ENCODE peak calls at places on chromosome 9, in five cellular contexts. C, P, J, T and X are unnamed samples.

GRCh38 chr9:131650254-131650653 is 89.6 kb downstream of the RAPGEF1 start:
- DNase-seq in P (no peak), C (no peak), J (no peak), T (peak; percentile 99), X (peak; percentile 79)

GRCh38 chr9:120528327-120528726 is 51.6 kb downstream of the CDK5RAP2 start:
- DNase-seq in P (no peak), C (no peak), T (no peak), J (no peak), X (no peak)

GRCh38 chr9:18255158-18255629 is 218.8 kb upstream of the ADAMTSL1 start:
- DNase-seq in J (peak; percentile 85), T (peak; percentile 45), C (peak; percentile 72), P (peak; percentile 31), X (peak; percentile 81)

GRCh38 chr9:122389799-122390481 is 19.1 kb downstream of the PTGS1 start:
- DNase-seq in J (no peak), P (no peak), C (peak; percentile 49), T (no peak), X (no peak)

GRCh38 chr9:37903581-37903830 is 421 bp downstream of the SLC25A51 start:
- DNase-seq in J (peak; percentile 23), C (peak; percentile 50), P (no peak), T (no peak), X (peak; percentile 59)

GRCh38 chr9:105204416-105204815 is 40.0 kb upstream of the SLC44A1 start:
- DNase-seq in C (no peak), P (no peak), J (no peak), T (no peak), X (no peak)

GRCh38 chr9:126160067-126160853 is 166.4 kb upstream of the MVB12B start:
- DNase-seq in C (no peak), J (no peak), P (no peak), T (no peak), X (no peak)

GRCh38 chr9:93258818-93259489 is 75.0 kb downstream of the WNK2 start:
- DNase-seq in J (no peak), C (peak; percentile 22), T (no peak), P (no peak), X (no peak)

GRCh38 chr9:27400334-27400875 is 103.5 kb upstream of the EQTN start:
- DNase-seq in P (no peak), T (no peak), C (no peak), J (no peak), X (no peak)

GRCh38 chr9:106634183-106634582 is 228.8 kb upstream of the ZNF462 start:
- DNase-seq in C (no peak), T (no peak), J (no peak), P (no peak), X (no peak)

GRCh38 chr9:96360976-96361375 is 22.5 kb downstream of the SLC35D2 start:
- DNase-seq in P (no peak), C (no peak), T (peak; percentile 93), J (no peak), X (no peak)

GRCh38 chr9:109331353-109331752 is 10.5 kb upstream of the EPB41L4B start:
- DNase-seq in T (no peak), J (no peak), P (no peak), C (no peak), X (no peak)

GRCh38 chr9:34550016-34550680 is 27.4 kb upstream of the ENHO start:
- DNase-seq in C (no peak), J (no peak), P (no peak), T (no peak), X (no peak)

GRCh38 chr9:126550891-126551351 is 62.8 kb upstream of the LMX1B start:
- DNase-seq in C (no peak), T (no peak), J (no peak), P (no peak), X (no peak)

GRCh38 chr9:38083858-38084555 is 15.0 kb upstream of the SHB start:
- DNase-seq in C (no peak), J (no peak), T (no peak), P (no peak), X (peak; percentile 66)

GRCh38 chr9:35432076-35432475 is 57.8 kb upstream of the RUSC2 start:
- DNase-seq in C (no peak), J (no peak), T (no peak), P (no peak), X (no peak)

GRCh38 chr9:68793605-68794343 is 88.7 kb downstream of the PIP5K1B start:
- DNase-seq in T (no peak), C (no peak), J (no peak), P (no peak), X (no peak)

GRCh38 chr9:99114049-99114440 is 9.1 kb downstream of the TGFBR1 start:
- DNase-seq in C (no peak), T (no peak), J (no peak), P (no peak), X (no peak)

GRCh38 chr9:90058364-90058763 is 453.6 kb downstream of the GADD45G start:
- DNase-seq in P (no peak), J (no peak), C (no peak), T (no peak), X (peak; percentile 13)

GRCh38 chr9:86494644-86495081 is 140.5 kb upstream of the TUT7 start:
- DNase-seq in T (peak; percentile 33), C (no peak), P (no peak), J (no peak), X (peak; percentile 53)

GRCh38 chr9:112624711-112625707 is 92.9 kb downstream of the INIP start:
- DNase-seq in J (no peak), P (no peak), T (no peak), C (no peak), X (no peak)

GRCh38 chr9:134335095-134335489 is 8.8 kb downstream of the RXRA start:
- DNase-seq in T (peak; percentile 50), J (no peak), P (no peak), C (no peak), X (peak; percentile 50)

GRCh38 chr9:1997646-1998045 is 17.5 kb upstream of the SMARCA2 start:
- DNase-seq in P (no peak), J (no peak), C (no peak), T (no peak), X (no peak)

GRCh38 chr9:27542519-27542918 is 12.9 kb upstream of the MOB3B start:
- DNase-seq in J (no peak), P (no peak), C (no peak), T (no peak), X (no peak)

GRCh38 chr9:33416996-33417395 is 14.6 kb upstream of the AQP7 start:
- DNase-seq in C (no peak), J (no peak), P (no peak), T (no peak), X (no peak)

GRCh38 chr9:121972501-121972981 is 120.6 kb downstream of the TTLL11 start:
- DNase-seq in J (no peak), C (no peak), T (no peak), P (no peak), X (peak; percentile 35)

GRCh38 chr9:26856413-26857032 is 36.1 kb downstream of the CAAP1 start:
- DNase-seq in T (peak; percentile 37), C (peak; percentile 63), J (peak; percentile 37), P (no peak), X (peak; percentile 43)

GRCh38 chr9:86945868-86946711 is 1.2 kb downstream of the GAS1 start:
- DNase-seq in T (peak; percentile 61), C (peak; percentile 66), P (no peak), J (no peak), X (peak; percentile 64)

GRCh38 chr9:103991698-103992097 is 102.4 kb upstream of the SMC2 start:
- DNase-seq in T (no peak), P (no peak), J (no peak), C (no peak), X (no peak)

GRCh38 chr9:124125590-124126047 is 114.1 kb downstream of the LHX2 start:
- DNase-seq in P (no peak), T (no peak), J (peak; percentile 86), C (no peak), X (no peak)

GRCh38 chr9:116940614-116941215 is 253.6 kb downstream of the TRIM32 start:
- DNase-seq in J (no peak), P (no peak), C (no peak), T (peak; percentile 77), X (no peak)

GRCh38 chr9:95778957-95779356 is 96.5 kb upstream of the ERCC6L2 start:
- DNase-seq in P (no peak), J (no peak), C (no peak), T (no peak), X (peak; percentile 57)

GRCh38 chr9:1207681-1208080 is 157.5 kb downstream of the DMRT2 start:
- DNase-seq in P (no peak), C (no peak), J (no peak), T (no peak), X (no peak)

GRCh38 chr9:121274851-121275250 is 6.9 kb downstream of the GSN start:
- DNase-seq in P (no peak), C (no peak), T (no peak), J (no peak), X (no peak)

GRCh38 chr9:18666348-18666747 is 192.4 kb downstream of the ADAMTSL1 start:
- DNase-seq in P (no peak), J (no peak), T (peak; percentile 80), C (no peak), X (no peak)

GRCh38 chr9:37338218-37338617 is 84.3 kb upstream of the GRHPR start:
- DNase-seq in J (no peak), T (no peak), P (no peak), C (no peak), X (no peak)

GRCh38 chr9:84254972-84255371 is 85.6 kb downstream of the SLC28A3 start:
- DNase-seq in T (peak; percentile 67), J (no peak), C (no peak), P (no peak), X (no peak)
- H2BK12ac ChIP-seq in T (no peak overlapping the region), J (no peak overlapping the region), C (no peak overlapping the region), P (no peak overlapping the region), X (no peak overlapping the region)

DNA sequence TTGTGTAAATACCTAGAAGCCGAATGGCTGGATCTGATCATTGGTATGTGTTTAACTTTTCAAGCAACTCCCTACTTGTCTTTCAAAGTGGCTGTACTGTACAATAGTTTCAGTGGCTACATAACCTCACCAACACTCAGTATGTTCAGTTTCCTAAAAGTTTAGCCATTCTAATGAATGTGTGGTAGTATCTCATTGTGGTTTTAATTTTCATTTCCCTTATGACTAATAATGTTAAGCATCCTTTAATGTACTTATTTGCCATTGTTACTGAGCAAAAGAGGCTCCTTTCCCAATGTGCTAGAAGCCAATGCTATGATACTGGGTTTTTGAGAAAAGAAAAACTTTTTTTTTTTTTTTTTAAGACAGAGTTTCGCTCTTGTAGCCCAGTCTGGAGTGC is 27.8 kb upstream of the ALDOB start:
- DNase-seq in C (no peak), P (no peak), J (no peak), T (no peak), X (no peak)
- H2BK12ac ChIP-seq in C (no peak overlapping the region), P (no peak overlapping the region), J (no peak overlapping the region), T (no peak overlapping the region), X (no peak overlapping the region)

GRCh38 chr9:97737429-97737828 is 40.3 kb upstream of the XPA start:
- DNase-seq in T (no peak), C (peak; percentile 74), J (no peak), P (no peak), X (no peak)
- H2BK12ac ChIP-seq in T (no peak overlapping the region), C (no peak overlapping the region), J (no peak overlapping the region), P (no peak overlapping the region), X (no peak overlapping the region)

DNA sequence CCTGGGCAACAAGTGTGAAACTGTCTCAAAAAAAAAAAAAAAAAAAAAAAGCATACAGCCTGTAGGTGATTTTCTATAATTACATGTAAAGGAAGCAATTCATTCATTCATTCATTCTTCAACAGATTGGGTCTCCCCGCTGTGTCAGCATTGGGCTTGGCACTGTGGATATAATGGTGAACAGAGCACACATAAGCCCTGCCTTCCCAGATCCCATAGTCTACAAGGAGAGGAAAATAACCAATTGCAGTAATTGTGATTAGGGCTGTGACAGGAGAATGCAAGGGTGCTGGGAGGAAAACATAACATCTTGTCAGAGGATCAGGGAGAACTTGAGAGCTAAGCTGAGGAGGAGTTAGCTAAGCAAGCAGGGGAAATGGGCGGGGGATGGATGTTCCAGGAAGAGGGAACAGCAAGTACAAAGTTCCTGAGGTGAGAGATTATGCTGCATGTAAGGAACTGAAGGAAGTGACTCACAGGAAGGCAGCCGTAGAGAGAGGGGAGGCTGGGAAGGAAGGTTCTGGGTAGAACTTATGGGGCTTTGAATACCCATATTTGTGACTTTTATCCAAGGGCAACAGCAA is 24.0 kb upstream of the KLF9 start:
- DNase-seq in P (no peak), J (no peak), C (no peak), T (no peak), X (peak; percentile 92)
- H2BK12ac ChIP-seq in P (no peak overlapping the region), J (no peak overlapping the region), C (no peak overlapping the region), T (no peak overlapping the region), X (peak overlapping the region; percentile 54)